ENCODE peak calls at places on chromosome 17, in six cellular contexts. S, Z, Y, B, M and F are unnamed samples. For H3K27me3, the result is how much of the 10 kb centered on the place peaks cover.

GRCh38 chr17:82754297-82755208 is 2.7 kb downstream of the TBCD start:
- DNase-seq in S (no peak), Z (no peak), Y (no peak), B (no peak), M (no peak), F (no peak)

GRCh38 chr17:27646232-27646631 is 15.2 kb downstream of the LGALS9 start:
- DNase-seq in S (no peak), Z (no peak), Y (no peak), B (no peak), M (no peak), F (no peak)

GRCh38 chr17:51353296-51353695 is 93.0 kb downstream of the UTP18 start:
- DNase-seq in S (no peak), Z (no peak), Y (no peak), B (no peak), M (no peak), F (no peak)

GRCh38 chr17:68701046-68701445 is 99.9 kb upstream of the FAM20A start:
- DNase-seq in S (no peak), Z (no peak), Y (no peak), B (no peak), M (no peak), F (no peak)

GRCh38 chr17:1473841-1474240 is 17.8 kb upstream of the CRK start:
- DNase-seq in S (no peak), Z (no peak), Y (no peak), B (no peak), M (no peak), F (no peak)

GRCh38 chr17:50114849-50115357 is 15.1 kb downstream of the SAMD14 start:
- DNase-seq in S (peak), Z (peak), Y (no peak), B (peak), M (no peak), F (no peak)

GRCh38 chr17:57989011-57989345 is 924 bp upstream of the VEZF1 start:
- DNase-seq in S (peak), Z (no peak), Y (no peak), B (peak), M (no peak), F (no peak)

GRCh38 chr17:38879878-38880727 is 10.2 kb downstream of the LASP1 start:
- DNase-seq in S (no peak), Z (peak), Y (peak), B (peak), M (no peak), F (peak)

GRCh38 chr17:55116440-55116914 is 147.9 kb downstream of the STXBP4 start:
- DNase-seq in S (no peak), Z (no peak), Y (no peak), B (peak), M (no peak), F (no peak)

GRCh38 chr17:17435323-17435722 is 41.5 kb upstream of the MED9 start:
- DNase-seq in S (no peak), Z (no peak), Y (no peak), B (peak), M (no peak), F (no peak)

GRCh38 chr17:17988427-17988945 is 15.8 kb downstream of the DRC3 start:
- DNase-seq in S (no peak), Z (no peak), Y (no peak), B (no peak), M (no peak), F (no peak)

GRCh38 chr17:81020767-81021497 is 14.0 kb upstream of the BAIAP2 start:
- DNase-seq in S (no peak), Z (no peak), Y (no peak), B (no peak), M (no peak), F (peak)

GRCh38 chr17:10631701-10632100 is 25.4 kb downstream of the MYH3 start:
- DNase-seq in S (no peak), Z (no peak), Y (no peak), B (no peak), M (no peak), F (no peak)

GRCh38 chr17:80655588-80655987 is 111.0 kb downstream of the RPTOR start:
- DNase-seq in S (no peak), Z (no peak), Y (no peak), B (no peak), M (no peak), F (no peak)

GRCh38 chr17:45755050-45755449 is 29.1 kb upstream of the CRHR1 start:
- DNase-seq in S (no peak), Z (no peak), Y (no peak), B (no peak), M (no peak), F (no peak)

GRCh38 chr17:14919049-14919545 is 346.0 kb downstream of the PMP22 start:
- DNase-seq in S (no peak), Z (no peak), Y (no peak), B (no peak), M (no peak), F (no peak)

GRCh38 chr17:48505788-48506187 is 25.0 kb downstream of the HOXB1 start:
- DNase-seq in S (no peak), Z (no peak), Y (no peak), B (peak), M (no peak), F (no peak)

GRCh38 chr17:82832881-82833475 is 6.8 kb downstream of the ZNF750 start:
- DNase-seq in S (no peak), Z (no peak), Y (no peak), B (no peak), M (peak), F (no peak)

GRCh38 chr17:29760279-29760721 is 137.6 kb upstream of the CORO6 start:
- DNase-seq in S (no peak), Z (no peak), Y (no peak), B (peak), M (no peak), F (no peak)

GRCh38 chr17:33854596-33854995 is 400.5 kb upstream of the CCL2 start:
- DNase-seq in S (no peak), Z (no peak), Y (no peak), B (no peak), M (no peak), F (no peak)

GRCh38 chr17:40558300-40558584 is 7.0 kb downstream of the CCR7 start:
- DNase-seq in S (peak), Z (no peak), Y (no peak), B (no peak), M (no peak), F (no peak)

GRCh38 chr17:3911271-3912053 is 4.8 kb downstream of the P2RX1 start:
- DNase-seq in S (no peak), Z (no peak), Y (no peak), B (no peak), M (no peak), F (no peak)

GRCh38 chr17:28511858-28512461 is 5.8 kb downstream of the FOXN1 start:
- DNase-seq in S (no peak), Z (no peak), Y (no peak), B (no peak), M (no peak), F (no peak)

DNA sequence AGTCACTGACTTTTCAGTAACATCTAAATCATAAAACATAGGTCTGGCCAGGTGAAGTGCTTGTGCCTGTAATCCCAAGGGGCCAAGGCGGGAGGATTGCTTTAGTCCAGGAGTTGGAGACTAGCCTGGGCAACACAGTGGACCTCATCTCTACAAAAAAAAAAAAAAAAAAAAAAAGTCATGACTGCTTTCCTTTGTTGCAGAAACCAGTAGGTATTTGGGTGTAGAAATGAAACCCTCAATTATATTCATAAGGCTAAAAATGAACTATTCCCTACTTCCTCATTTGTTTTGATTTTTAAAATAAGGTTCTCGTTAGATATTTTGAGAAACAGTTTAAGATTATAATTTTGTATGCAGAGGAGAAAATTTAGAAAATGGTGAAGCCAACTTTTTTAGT is 26.0 kb downstream of the PITPNC1 start:
- DNase-seq in S (no peak), Z (no peak), Y (no peak), B (no peak), M (no peak), F (no peak)
- H3K27ac ChIP-seq in S (no peak), Z (no peak), Y (no peak), B (no peak), M (no peak), F (no peak)

GRCh38 chr17:5759501-5759925 is 175.2 kb upstream of the NLRP1 start:
- DNase-seq in S (no peak), Z (no peak), Y (no peak), B (no peak), M (no peak), F (no peak)
- H3K27me3 ChIP-seq in S (under half), Z (under half), Y (under half), B (under half), M (under half), F (half or more)

GRCh38 chr17:78127240-78127887 is 1.2 kb downstream of the TMC6 start:
- DNase-seq in S (peak), Z (peak), Y (peak), B (peak), M (no peak), F (peak)
- TF ChIP-seq CTCF in S (no peak), Z (no peak), Y (no peak), B (no peak), M (no peak), F (no peak)

DNA sequence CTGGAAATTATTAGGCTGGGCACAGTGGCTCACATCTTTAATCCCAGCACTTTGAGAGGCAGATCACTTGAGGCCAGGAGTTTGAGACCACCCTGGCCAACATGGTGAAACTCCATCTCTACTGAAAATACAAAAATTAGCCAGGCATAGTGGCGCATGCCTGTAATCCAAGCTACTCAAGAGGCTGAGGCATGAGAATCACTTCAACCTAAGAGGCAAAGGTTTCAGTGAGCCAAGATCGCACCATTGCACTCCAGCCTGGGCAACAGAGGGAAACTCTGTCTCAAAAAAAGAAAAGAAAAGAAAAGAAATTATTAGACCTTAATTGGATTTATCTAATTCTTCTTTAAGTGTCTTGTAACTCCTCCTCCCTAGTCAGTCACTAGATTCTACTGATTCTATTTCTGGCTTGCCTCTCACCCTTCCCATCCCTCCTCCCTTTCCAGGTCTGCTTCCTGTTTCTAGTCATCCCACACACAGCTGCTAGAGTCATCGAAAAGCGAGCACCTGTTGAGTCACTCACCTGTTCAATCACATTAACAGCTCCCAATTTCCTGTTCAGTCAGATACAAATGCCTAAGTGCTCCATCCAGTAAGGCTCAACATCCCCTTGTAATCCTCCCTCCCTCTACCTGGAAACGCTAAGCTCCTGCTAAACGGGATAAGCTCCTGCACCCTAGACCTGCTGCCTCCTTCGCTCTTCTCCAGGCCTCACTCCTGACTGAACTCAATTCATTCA is 34.6 kb downstream of the ERN1 start:
- DNase-seq in S (peak), Z (no peak), Y (no peak), B (peak), M (no peak), F (no peak)
- H3K27ac ChIP-seq in S (peak), Z (no peak), Y (no peak), B (peak), M (no peak), F (no peak)

GRCh38 chr17:67180275-67180674 is 64.7 kb downstream of the HELZ start:
- DNase-seq in S (no peak), Z (no peak), Y (no peak), B (no peak), M (no peak), F (no peak)
- H3K27me3 ChIP-seq in S (under half), Z (under half), Y (under half), B (under half), M (under half), F (under half)

GRCh38 chr17:32155896-32156295 is 13.6 kb downstream of the RHOT1 start:
- DNase-seq in S (no peak), Z (no peak), Y (no peak), B (no peak), M (no peak), F (no peak)

GRCh38 chr17:32157225-32157624 is 14.9 kb downstream of the RHOT1 start:
- DNase-seq in S (no peak), Z (no peak), Y (no peak), B (peak), M (no peak), F (no peak)

GRCh38 chr17:32156656-32157055 is 14.4 kb downstream of the RHOT1 start:
- DNase-seq in S (no peak), Z (no peak), Y (no peak), B (no peak), M (no peak), F (no peak)

GRCh38 chr17:32150358-32150757 is 8.1 kb downstream of the RHOT1 start:
- DNase-seq in S (no peak), Z (no peak), Y (no peak), B (no peak), M (no peak), F (no peak)

GRCh38 chr17:32152130-32152529 is 9.8 kb downstream of the RHOT1 start:
- DNase-seq in S (peak), Z (peak), Y (no peak), B (no peak), M (peak), F (no peak)
- TF ChIP-seq CTCF in S (no peak), Z (no peak), Y (no peak), B (no peak), M (no peak), F (no peak)

GRCh38 chr17:6915620-6916019 is 80.2 kb upstream of the ALOX12 start:
- DNase-seq in S (no peak), Z (no peak), Y (no peak), B (no peak), M (no peak), F (no peak)
- H3K27ac ChIP-seq in S (no peak), Z (no peak), Y (no peak), B (no peak), M (no peak), F (no peak)

DNA sequence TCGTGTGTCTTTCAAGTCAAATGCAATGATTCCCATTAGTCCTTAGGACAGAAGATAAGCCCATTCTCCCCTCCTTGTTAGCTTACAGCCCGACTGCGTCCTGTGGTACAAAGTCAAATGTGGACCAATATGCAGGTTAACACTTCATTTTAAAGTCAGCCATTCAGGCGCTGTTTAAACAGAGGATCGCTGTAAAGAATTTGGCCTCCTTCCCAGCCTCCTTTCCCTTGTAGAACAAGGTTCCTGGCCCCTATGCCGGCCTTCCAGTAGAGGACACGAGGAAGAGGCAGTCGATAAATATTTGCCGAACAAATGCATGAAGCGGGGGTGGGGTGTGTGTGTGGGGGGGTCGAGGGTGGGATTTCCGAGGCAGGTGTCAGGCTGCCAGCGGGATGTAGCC is 4.3 kb downstream of the SDK2 start:
- DNase-seq in S (peak), Z (no peak), Y (no peak), B (peak), M (no peak), F (no peak)
- H3K27me3 ChIP-seq in S (half or more), Z (under half), Y (under half), B (half or more), M (under half), F (under half)